ENCODE peak calls at places on chromosome 20, in four cellular contexts. Z is PC-3, F is lower lobe of right lung, K is heart left ventricle. L is an unnamed sample.

GRCh38 chr20:10806539-10806938 is 132.7 kb upstream of the JAG1 start:
- ATAC-seq in F (no peak), K (peak; percentile 46), Z (no peak), L (peak; percentile 55)

GRCh38 chr20:46775826-46776225 is 66.4 kb downstream of the SLC2A10 start:
- ATAC-seq in F (no peak), Z (no peak), K (no peak), L (no peak)

GRCh38 chr20:57990396-57990987 is 238.0 kb downstream of the ANKRD60 start:
- ATAC-seq in F (no peak), Z (no peak), K (no peak), L (peak; percentile 75)

GRCh38 chr20:1707588-1708449 is 50.2 kb upstream of the SIRPG start:
- ATAC-seq in Z (no peak), K (no peak), F (no peak), L (no peak)

GRCh38 chr20:53253668-53254067 is 281.5 kb downstream of the TSHZ2 start:
- ATAC-seq in F (no peak), Z (no peak), K (no peak), L (no peak)

GRCh38 chr20:45100563-45101245 is at the start of gene KCNS1:
- ATAC-seq in F (peak; percentile 57), Z (no peak), K (no peak), L (no peak)

GRCh38 chr20:50403565-50404418 is 106.4 kb upstream of the PTPN1 start:
- ATAC-seq in F (no peak), Z (peak; percentile 35), K (no peak), L (no peak)

GRCh38 chr20:11278461-11278860 is 604.7 kb upstream of the JAG1 start:
- ATAC-seq in F (no peak), K (no peak), Z (no peak), L (no peak)

GRCh38 chr20:4812641-4813075 is 90.9 kb downstream of the PRND start:
- ATAC-seq in Z (no peak), K (no peak), F (no peak), L (no peak)

GRCh38 chr20:22901921-22902320 is 133.2 kb upstream of the SSTR4 start:
- ATAC-seq in F (no peak), Z (no peak), K (no peak), L (no peak)

GRCh38 chr20:539848-540247 is 3.7 kb downstream of the CSNK2A1 start:
- ATAC-seq in F (no peak), Z (no peak), K (no peak), L (no peak)

GRCh38 chr20:23160536-23161243 is 74.6 kb upstream of the CD93 start:
- ATAC-seq in Z (no peak), F (peak; percentile 11), K (no peak), L (no peak)

GRCh38 chr20:44092551-44093248 is 94.3 kb downstream of the JPH2 start:
- ATAC-seq in F (no peak), Z (peak; percentile 75), K (no peak), L (no peak)

GRCh38 chr20:15154070-15154469 is 816.7 kb upstream of the FLRT3 start:
- ATAC-seq in K (no peak), Z (no peak), F (no peak), L (no peak)

GRCh38 chr20:51660741-51661608 is 107.2 kb downstream of the ATP9A start:
- ATAC-seq in Z (peak; percentile 69), F (no peak), K (no peak), L (peak; percentile 28)

GRCh38 chr20:62772994-62773858 is 23.0 kb upstream of the MRGBP start:
- ATAC-seq in F (no peak), K (no peak), Z (no peak), L (peak; percentile 68)

GRCh38 chr20:51199920-51200319 is 177.0 kb upstream of the KCNG1 start:
- ATAC-seq in Z (no peak), K (no peak), F (no peak), L (no peak)

GRCh38 chr20:37535443-37536132 is 7.9 kb upstream of the BLCAP start:
- ATAC-seq in Z (no peak), F (peak; percentile 53), K (no peak), L (no peak)

GRCh38 chr20:23084845-23085355 is 1.2 kb downstream of the CD93 start:
- ATAC-seq in Z (no peak), K (no peak), F (no peak), L (peak; percentile 22)

GRCh38 chr20:44747166-44748004 is 1.7 kb downstream of the KCNK15 start:
- ATAC-seq in K (no peak), Z (peak; percentile 62), F (peak; percentile 88), L (peak; percentile 48)

GRCh38 chr20:61951695-61952533 is 113.8 kb downstream of the TAF4 start:
- ATAC-seq in F (no peak), K (no peak), Z (no peak), L (no peak)

GRCh38 chr20:34615477-34615876 is 57.0 kb downstream of the MAP1LC3A start:
- ATAC-seq in Z (no peak), K (no peak), F (no peak), L (no peak)

GRCh38 chr20:24953621-24954133 is 4.6 kb downstream of the CST7 start:
- ATAC-seq in Z (no peak), F (no peak), K (no peak), L (no peak)

GRCh38 chr20:2006452-2007381 is 12.9 kb upstream of the PDYN start:
- ATAC-seq in K (no peak), Z (no peak), F (no peak), L (no peak)

GRCh38 chr20:63787749-63788148 is 43.3 kb downstream of the ZBTB46 start:
- ATAC-seq in Z (no peak), K (peak; percentile 32), F (no peak), L (no peak)

GRCh38 chr20:41138527-41139226 is 1.3 kb downstream of the PLCG1 start:
- ATAC-seq in K (no peak), F (no peak), Z (no peak), L (no peak)

GRCh38 chr20:1401431-1401907 is 8.6 kb upstream of the FKBP1A start:
- ATAC-seq in K (no peak), Z (peak; percentile 40), F (no peak), L (no peak)

GRCh38 chr20:59137532-59137931 is 26.1 kb upstream of the ZNF831 start:
- ATAC-seq in K (peak; percentile 96), Z (no peak), F (no peak), L (no peak)

GRCh38 chr20:60053125-60053812 is 95.0 kb downstream of the CDH26 start:
- ATAC-seq in K (no peak), Z (no peak), F (no peak), L (no peak)

GRCh38 chr20:666877-667276 is 8.7 kb downstream of the SCRT2 start:
- ATAC-seq in K (peak; percentile 78), F (no peak), Z (no peak), L (no peak)

GRCh38 chr20:37484386-37484785 is 36.7 kb upstream of the NNAT start:
- ATAC-seq in F (peak; percentile 71), Z (no peak), K (no peak), L (no peak)

GRCh38 chr20:24981750-24982149 is 10.8 kb downstream of the APMAP start:
- ATAC-seq in K (no peak), F (peak; percentile 54), Z (no peak), L (peak; percentile 66)

GRCh38 chr20:63326314-63327228 is 33.6 kb downstream of the COL20A1 start:
- ATAC-seq in Z (no peak), K (no peak), F (no peak), L (no peak)

GRCh38 chr20:17611540-17612286 is 41.8 kb downstream of the DSTN start:
- ATAC-seq in F (peak; percentile 20), K (no peak), Z (peak; percentile 6), L (peak; percentile 4)

GRCh38 chr20:36607586-36608387 is 2.2 kb downstream of the RAB5IF start:
- ATAC-seq in K (no peak), Z (no peak), F (no peak), L (no peak)

GRCh38 chr20:36654506-36654905 is 8.5 kb upstream of the SLA2 start:
- ATAC-seq in F (no peak), Z (no peak), K (no peak), L (no peak)

GRCh38 chr20:24724982-24725533 is 224.0 kb upstream of the CST7 start:
- ATAC-seq in F (no peak), K (no peak), Z (no peak), L (no peak)

GRCh38 chr20:57795347-57795697 is 85.5 kb upstream of the PMEPA1 start:
- ATAC-seq in K (no peak), F (no peak), Z (peak; percentile 61), L (no peak)

GRCh38 chr20:38435555-38435939 is 419 bp upstream of the SNHG17 start:
- ATAC-seq in F (no peak), K (no peak), Z (no peak), L (no peak)

GRCh38 chr20:19642861-19643260 is 115.2 kb upstream of the RIN2 start:
- ATAC-seq in F (no peak), Z (no peak), K (no peak), L (no peak)

L was measured in gastroesophageal sphincter.